ENCODE peak calls at places on chromosomes 12 and 14, in six cellular contexts. One of them, this sample, is unnamed.

GRCh38 chr12:42372154-42372791 is 46.3 kb downstream of the PPHLN1 start:
- DNase-seq in neuronal stem cell: peak; percentile 51
- DNase-seq in H1: no peak
- DNase-seq in IMR-90: peak; percentile 46
- DNase-seq in H9: no peak
- DNase-seq in mesenchymal stem cell: peak; percentile 67
- DNase-seq in this sample: peak; percentile 31

GRCh38 chr14:101071493-101071891 is 168.0 kb upstream of the RTL1 start:
- DNase-seq in H9: peak; percentile 26
- DNase-seq in mesenchymal stem cell: no peak
- DNase-seq in H1: no peak
- DNase-seq in neuronal stem cell: no peak
- DNase-seq in IMR-90: no peak
- DNase-seq in this sample: no peak

GRCh38 chr14:21382095-21382494 is 1.7 kb downstream of the SUPT16H start:
- DNase-seq in IMR-90: no peak
- DNase-seq in H1: no peak
- DNase-seq in H9: no peak
- DNase-seq in neuronal stem cell: no peak
- DNase-seq in mesenchymal stem cell: no peak
- DNase-seq in this sample: no peak

GRCh38 chr14:74627071-74627470 is 15.0 kb upstream of the LTBP2 start:
- DNase-seq in neuronal stem cell: no peak
- DNase-seq in H9: no peak
- DNase-seq in mesenchymal stem cell: no peak
- DNase-seq in H1: no peak
- DNase-seq in IMR-90: no peak
- DNase-seq in this sample: no peak

GRCh38 chr14:32509632-32510187 is 180.6 kb downstream of the AKAP6 start:
- DNase-seq in IMR-90: peak; percentile 97
- DNase-seq in mesenchymal stem cell: peak; percentile 73
- DNase-seq in H9: no peak
- DNase-seq in neuronal stem cell: no peak
- DNase-seq in H1: no peak
- DNase-seq in this sample: peak; percentile 46

GRCh38 chr12:51636986-51637385 is 46.0 kb downstream of the SCN8A start:
- DNase-seq in IMR-90: no peak
- DNase-seq in H1: no peak
- DNase-seq in mesenchymal stem cell: no peak
- DNase-seq in neuronal stem cell: no peak
- DNase-seq in H9: no peak
- DNase-seq in this sample: no peak

GRCh38 chr14:32298346-32298745 is 30.8 kb upstream of the AKAP6 start:
- DNase-seq in neuronal stem cell: no peak
- DNase-seq in mesenchymal stem cell: no peak
- DNase-seq in IMR-90: no peak
- DNase-seq in H1: no peak
- DNase-seq in H9: no peak
- DNase-seq in this sample: no peak

GRCh38 chr12:67525500-67525884 is 123.1 kb upstream of the DYRK2 start:
- DNase-seq in neuronal stem cell: no peak
- DNase-seq in mesenchymal stem cell: no peak
- DNase-seq in H9: no peak
- DNase-seq in IMR-90: no peak
- DNase-seq in H1: peak; percentile 21
- DNase-seq in this sample: no peak

GRCh38 chr12:15858348-15858747 is 23.8 kb upstream of the STRAP start:
- DNase-seq in neuronal stem cell: no peak
- DNase-seq in mesenchymal stem cell: no peak
- DNase-seq in H9: peak; percentile 62
- DNase-seq in H1: no peak
- DNase-seq in IMR-90: no peak
- DNase-seq in this sample: no peak

GRCh38 chr12:34294671-34295365 is 272.5 kb downstream of the ALG10 start:
- DNase-seq in H9: no peak
- DNase-seq in neuronal stem cell: no peak
- DNase-seq in mesenchymal stem cell: no peak
- DNase-seq in H1: no peak
- DNase-seq in IMR-90: no peak
- DNase-seq in this sample: no peak

GRCh38 chr12:6925543-6926279 is 2.0 kb upstream of the ATN1 start:
- DNase-seq in mesenchymal stem cell: peak; percentile 92
- DNase-seq in IMR-90: peak; percentile 90
- DNase-seq in H1: no peak
- DNase-seq in H9: peak; percentile 90
- DNase-seq in neuronal stem cell: peak; percentile 70
- DNase-seq in this sample: peak; percentile 49

GRCh38 chr14:77290705-77291104 is 19.7 kb upstream of the NGB start:
- DNase-seq in H1: no peak
- DNase-seq in H9: no peak
- DNase-seq in mesenchymal stem cell: peak; percentile 7
- DNase-seq in neuronal stem cell: no peak
- DNase-seq in IMR-90: peak; percentile 75
- DNase-seq in this sample: no peak

GRCh38 chr12:89166525-89166934 is 185.8 kb downstream of the DUSP6 start:
- DNase-seq in IMR-90: peak; percentile 60
- DNase-seq in H1: no peak
- DNase-seq in H9: no peak
- DNase-seq in neuronal stem cell: no peak
- DNase-seq in mesenchymal stem cell: no peak
- DNase-seq in this sample: peak; percentile 53

GRCh38 chr14:50335989-50336391 is 23.9 kb downstream of the DMAC2L start:
- DNase-seq in H1: no peak
- DNase-seq in mesenchymal stem cell: peak; percentile 60
- DNase-seq in IMR-90: peak; percentile 65
- DNase-seq in H9: no peak
- DNase-seq in neuronal stem cell: no peak
- DNase-seq in this sample: no peak

GRCh38 chr12:32025906-32026305 is 66.7 kb downstream of the RESF1 start:
- DNase-seq in H9: no peak
- DNase-seq in mesenchymal stem cell: no peak
- DNase-seq in H1: no peak
- DNase-seq in IMR-90: no peak
- DNase-seq in neuronal stem cell: no peak
- DNase-seq in this sample: no peak

GRCh38 chr14:38278035-38278434 is 22.1 kb upstream of the CLEC14A start:
- DNase-seq in H1: no peak
- DNase-seq in neuronal stem cell: no peak
- DNase-seq in IMR-90: no peak
- DNase-seq in mesenchymal stem cell: no peak
- DNase-seq in H9: no peak
- DNase-seq in this sample: no peak

GRCh38 chr14:38282941-38283340 is 27.0 kb upstream of the CLEC14A start:
- DNase-seq in H1: no peak
- DNase-seq in IMR-90: no peak
- DNase-seq in H9: no peak
- DNase-seq in mesenchymal stem cell: no peak
- DNase-seq in neuronal stem cell: no peak
- DNase-seq in this sample: no peak

DNA sequence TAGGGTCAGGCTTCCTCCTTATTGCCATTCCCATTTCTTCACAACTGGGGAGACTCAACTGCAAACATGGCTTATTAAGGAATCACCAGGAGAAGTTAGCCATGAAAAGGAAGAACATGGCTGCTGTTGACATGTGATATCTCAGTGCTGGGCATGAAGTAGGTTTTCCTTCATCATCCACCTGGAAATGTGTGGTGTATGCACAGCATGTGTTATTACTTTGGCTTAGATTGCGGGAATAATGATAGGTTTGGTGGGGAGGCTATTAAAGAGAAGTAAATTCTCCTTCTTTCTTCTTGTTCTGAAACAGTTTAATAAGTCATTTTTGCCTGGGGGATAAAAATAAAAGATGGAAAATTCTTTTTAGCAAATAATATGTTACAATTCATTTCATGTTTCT is 23.7 kb upstream of the CLEC14A start:
- DNase-seq in neuronal stem cell: no peak
- DNase-seq in H1: no peak
- DNase-seq in mesenchymal stem cell: no peak
- DNase-seq in IMR-90: no peak
- DNase-seq in H9: no peak
- DNase-seq in this sample: no peak
- H3K14ac ChIP-seq in neuronal stem cell: no peak overlapping the region
- H3K14ac ChIP-seq in H1: no peak overlapping the region
- H3K14ac ChIP-seq in mesenchymal stem cell: no peak overlapping the region
- H3K14ac ChIP-seq in IMR-90: no peak overlapping the region
- H3K14ac ChIP-seq in H9: no peak overlapping the region
- H3K14ac ChIP-seq in this sample: no peak overlapping the region

GRCh38 chr14:23750357-23750756 is 114.2 kb downstream of the DHRS2 start:
- DNase-seq in H9: no peak
- DNase-seq in IMR-90: no peak
- DNase-seq in H1: no peak
- DNase-seq in mesenchymal stem cell: no peak
- DNase-seq in neuronal stem cell: no peak
- DNase-seq in this sample: no peak

GRCh38 chr14:23751591-23751990 is 115.4 kb downstream of the DHRS2 start:
- DNase-seq in H1: no peak
- DNase-seq in IMR-90: no peak
- DNase-seq in neuronal stem cell: no peak
- DNase-seq in H9: no peak
- DNase-seq in mesenchymal stem cell: no peak
- DNase-seq in this sample: no peak
- H3K14ac ChIP-seq in H1: no peak overlapping the region
- H3K14ac ChIP-seq in IMR-90: no peak overlapping the region
- H3K14ac ChIP-seq in neuronal stem cell: no peak overlapping the region
- H3K14ac ChIP-seq in H9: no peak overlapping the region
- H3K14ac ChIP-seq in mesenchymal stem cell: no peak overlapping the region
- H3K14ac ChIP-seq in this sample: no peak overlapping the region

GRCh38 chr12:123003257-123003656 is 22.8 kb downstream of the ARL6IP4 start:
- DNase-seq in neuronal stem cell: no peak
- DNase-seq in H9: no peak
- DNase-seq in IMR-90: no peak
- DNase-seq in mesenchymal stem cell: no peak
- DNase-seq in H1: no peak
- DNase-seq in this sample: no peak
- H3K14ac ChIP-seq in neuronal stem cell: no peak overlapping the region
- H3K14ac ChIP-seq in H9: no peak overlapping the region
- H3K14ac ChIP-seq in IMR-90: no peak overlapping the region
- H3K14ac ChIP-seq in mesenchymal stem cell: no peak overlapping the region
- H3K14ac ChIP-seq in H1: no peak overlapping the region
- H3K14ac ChIP-seq in this sample: no peak overlapping the region

DNA sequence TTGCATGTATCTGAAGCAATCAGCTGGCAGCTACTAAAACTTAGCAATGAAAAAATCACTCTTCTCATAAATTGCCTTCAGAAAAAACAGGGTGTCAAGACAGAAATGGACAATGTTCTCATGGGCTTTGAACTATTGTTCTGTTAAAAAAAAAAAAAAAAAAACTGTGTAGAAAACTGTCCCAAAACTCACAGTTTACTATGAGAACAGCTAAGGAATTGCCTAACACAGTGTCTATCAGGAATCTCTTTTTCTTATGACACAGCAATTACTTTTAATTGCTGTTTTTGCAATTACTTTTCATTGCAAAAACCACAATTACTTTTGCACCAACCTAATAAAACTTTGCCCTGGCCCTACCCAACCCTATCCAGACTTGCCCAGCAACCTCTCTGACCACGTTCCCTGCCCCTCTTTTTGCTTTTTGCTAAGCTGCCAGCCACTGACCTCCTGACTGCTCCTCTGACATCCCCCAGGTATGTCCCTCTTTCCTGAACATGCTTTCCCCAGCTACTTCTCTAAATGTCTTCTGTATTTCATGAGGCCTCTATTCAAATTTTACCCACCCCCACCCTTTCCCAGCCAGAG is 68.0 kb upstream of the SLCO1C1 start:
- DNase-seq in neuronal stem cell: no peak
- DNase-seq in H9: no peak
- DNase-seq in mesenchymal stem cell: no peak
- DNase-seq in H1: no peak
- DNase-seq in IMR-90: no peak
- DNase-seq in this sample: no peak
- H3K14ac ChIP-seq in neuronal stem cell: no peak overlapping the region
- H3K14ac ChIP-seq in H9: no peak overlapping the region
- H3K14ac ChIP-seq in mesenchymal stem cell: no peak overlapping the region
- H3K14ac ChIP-seq in H1: no peak overlapping the region
- H3K14ac ChIP-seq in IMR-90: no peak overlapping the region
- H3K14ac ChIP-seq in this sample: no peak overlapping the region